ENCODE peak calls at places on chromosomes 1 and 21, in ten cellular contexts. One of them, this sample, is unnamed.

GRCh38 chr1:89607888-89608626 is 24.9 kb upstream of the LRRC8C start:
- DNase-seq in H54: no peak
- DNase-seq in T-cell: peak; percentile 79
- DNase-seq in RPMI8226: no peak
- DNase-seq in AG09309: no peak
- DNase-seq in nephron progenitor cell: no peak
- DNase-seq in HTR-8/SVneo: no peak
- DNase-seq in C1 segment of cervical spinal cord: no peak
- DNase-seq in sciatic nerve: no peak
- DNase-seq in left cardiac atrium: peak; percentile 54
- DNase-seq in this sample: no peak

GRCh38 chr1:7539772-7540175 is 231.3 kb upstream of the VAMP3 start:
- DNase-seq in H54: no peak
- DNase-seq in T-cell: no peak
- DNase-seq in RPMI8226: peak; percentile 74
- DNase-seq in AG09309: no peak
- DNase-seq in nephron progenitor cell: peak; percentile 59
- DNase-seq in HTR-8/SVneo: no peak
- DNase-seq in C1 segment of cervical spinal cord: peak; percentile 6
- DNase-seq in sciatic nerve: no peak
- DNase-seq in left cardiac atrium: no peak
- DNase-seq in this sample: peak; percentile 44

GRCh38 chr1:164240081-164240480 is 318.9 kb upstream of the PBX1 start:
- DNase-seq in H54: no peak
- DNase-seq in T-cell: no peak
- DNase-seq in RPMI8226: peak; percentile 31
- DNase-seq in AG09309: no peak
- DNase-seq in nephron progenitor cell: no peak
- DNase-seq in HTR-8/SVneo: no peak
- DNase-seq in C1 segment of cervical spinal cord: no peak
- DNase-seq in sciatic nerve: no peak
- DNase-seq in left cardiac atrium: no peak
- DNase-seq in this sample: peak; percentile 5

GRCh38 chr1:16992102-16992501 is 11.7 kb upstream of the MFAP2 start:
- DNase-seq in H54: no peak
- DNase-seq in T-cell: no peak
- DNase-seq in RPMI8226: no peak
- DNase-seq in AG09309: no peak
- DNase-seq in nephron progenitor cell: no peak
- DNase-seq in HTR-8/SVneo: no peak
- DNase-seq in C1 segment of cervical spinal cord: no peak
- DNase-seq in sciatic nerve: no peak
- DNase-seq in left cardiac atrium: no peak
- DNase-seq in this sample: no peak

GRCh38 chr1:220044683-220045355 is 1.5 kb downstream of the EPRS1 start:
- DNase-seq in H54: no peak
- DNase-seq in T-cell: no peak
- DNase-seq in RPMI8226: no peak
- DNase-seq in AG09309: no peak
- DNase-seq in nephron progenitor cell: no peak
- DNase-seq in HTR-8/SVneo: no peak
- DNase-seq in C1 segment of cervical spinal cord: no peak
- DNase-seq in sciatic nerve: no peak
- DNase-seq in left cardiac atrium: no peak
- DNase-seq in this sample: no peak

GRCh38 chr1:69862906-69863305 is 295.2 kb downstream of the LRRC7 start:
- DNase-seq in H54: no peak
- DNase-seq in T-cell: no peak
- DNase-seq in RPMI8226: no peak
- DNase-seq in AG09309: no peak
- DNase-seq in nephron progenitor cell: no peak
- DNase-seq in HTR-8/SVneo: no peak
- DNase-seq in C1 segment of cervical spinal cord: no peak
- DNase-seq in sciatic nerve: no peak
- DNase-seq in left cardiac atrium: no peak
- DNase-seq in this sample: no peak

GRCh38 chr1:39130297-39130696 is 74.2 kb upstream of the MACF1 start:
- DNase-seq in H54: peak; percentile 63
- DNase-seq in T-cell: no peak
- DNase-seq in RPMI8226: no peak
- DNase-seq in AG09309: peak; percentile 76
- DNase-seq in nephron progenitor cell: no peak
- DNase-seq in HTR-8/SVneo: no peak
- DNase-seq in C1 segment of cervical spinal cord: no peak
- DNase-seq in sciatic nerve: no peak
- DNase-seq in left cardiac atrium: no peak
- DNase-seq in this sample: no peak

GRCh38 chr1:154351363-154352068 is 26.2 kb downstream of the ATP8B2 start:
- DNase-seq in H54: no peak
- DNase-seq in T-cell: no peak
- DNase-seq in RPMI8226: no peak
- DNase-seq in AG09309: no peak
- DNase-seq in nephron progenitor cell: no peak
- DNase-seq in HTR-8/SVneo: no peak
- DNase-seq in C1 segment of cervical spinal cord: no peak
- DNase-seq in sciatic nerve: no peak
- DNase-seq in left cardiac atrium: no peak
- DNase-seq in this sample: no peak

GRCh38 chr21:34367320-34367935 is 3.6 kb downstream of the KCNE2 start:
- DNase-seq in H54: peak; percentile 61
- DNase-seq in T-cell: peak; percentile 38
- DNase-seq in RPMI8226: peak; percentile 76
- DNase-seq in AG09309: peak; percentile 83
- DNase-seq in nephron progenitor cell: peak; percentile 44
- DNase-seq in HTR-8/SVneo: peak; percentile 66
- DNase-seq in C1 segment of cervical spinal cord: no peak
- DNase-seq in sciatic nerve: peak; percentile 60
- DNase-seq in left cardiac atrium: no peak
- DNase-seq in this sample: peak; percentile 80

GRCh38 chr1:192668434-192668983 is 32.6 kb downstream of the RGS13 start:
- DNase-seq in H54: no peak
- DNase-seq in T-cell: no peak
- DNase-seq in RPMI8226: no peak
- DNase-seq in AG09309: no peak
- DNase-seq in nephron progenitor cell: no peak
- DNase-seq in HTR-8/SVneo: no peak
- DNase-seq in C1 segment of cervical spinal cord: no peak
- DNase-seq in sciatic nerve: no peak
- DNase-seq in left cardiac atrium: no peak
- DNase-seq in this sample: peak; percentile 27

GRCh38 chr1:108600504-108600903 is 40.6 kb downstream of the EEIG2 start:
- DNase-seq in H54: no peak
- DNase-seq in T-cell: no peak
- DNase-seq in RPMI8226: no peak
- DNase-seq in AG09309: no peak
- DNase-seq in nephron progenitor cell: no peak
- DNase-seq in HTR-8/SVneo: no peak
- DNase-seq in C1 segment of cervical spinal cord: no peak
- DNase-seq in sciatic nerve: no peak
- DNase-seq in left cardiac atrium: no peak
- DNase-seq in this sample: no peak

GRCh38 chr1:1306661-1307260 is 969 bp downstream of the ACAP3 start:
- DNase-seq in H54: no peak
- DNase-seq in T-cell: no peak
- DNase-seq in RPMI8226: peak; percentile 52
- DNase-seq in AG09309: no peak
- DNase-seq in nephron progenitor cell: no peak
- DNase-seq in HTR-8/SVneo: no peak
- DNase-seq in C1 segment of cervical spinal cord: no peak
- DNase-seq in sciatic nerve: no peak
- DNase-seq in left cardiac atrium: no peak
- DNase-seq in this sample: no peak

GRCh38 chr1:3017440-3018050 is 3.7 kb upstream of the ACTRT2 start:
- DNase-seq in H54: no peak
- DNase-seq in T-cell: no peak
- DNase-seq in RPMI8226: no peak
- DNase-seq in AG09309: no peak
- DNase-seq in nephron progenitor cell: no peak
- DNase-seq in HTR-8/SVneo: no peak
- DNase-seq in C1 segment of cervical spinal cord: no peak
- DNase-seq in sciatic nerve: no peak
- DNase-seq in left cardiac atrium: no peak
- DNase-seq in this sample: no peak

GRCh38 chr1:26910343-26911160 is 3.2 kb downstream of the NR0B2 start:
- DNase-seq in H54: no peak
- DNase-seq in T-cell: no peak
- DNase-seq in RPMI8226: no peak
- DNase-seq in AG09309: no peak
- DNase-seq in nephron progenitor cell: no peak
- DNase-seq in HTR-8/SVneo: no peak
- DNase-seq in C1 segment of cervical spinal cord: no peak
- DNase-seq in sciatic nerve: no peak
- DNase-seq in left cardiac atrium: no peak
- DNase-seq in this sample: no peak

GRCh38 chr1:212565079-212565478 is 43.5 kb upstream of the ATF3 start:
- DNase-seq in H54: no peak
- DNase-seq in T-cell: no peak
- DNase-seq in RPMI8226: no peak
- DNase-seq in AG09309: no peak
- DNase-seq in nephron progenitor cell: no peak
- DNase-seq in HTR-8/SVneo: no peak
- DNase-seq in C1 segment of cervical spinal cord: no peak
- DNase-seq in sciatic nerve: no peak
- DNase-seq in left cardiac atrium: no peak
- DNase-seq in this sample: no peak

GRCh38 chr1:105436589-105437259 is 1619.8 kb upstream of the PRMT6 start:
- DNase-seq in H54: no peak
- DNase-seq in T-cell: no peak
- DNase-seq in RPMI8226: no peak
- DNase-seq in AG09309: no peak
- DNase-seq in nephron progenitor cell: no peak
- DNase-seq in HTR-8/SVneo: no peak
- DNase-seq in C1 segment of cervical spinal cord: no peak
- DNase-seq in sciatic nerve: no peak
- DNase-seq in left cardiac atrium: no peak
- DNase-seq in this sample: no peak

GRCh38 chr1:119674110-119674509 is 26.0 kb upstream of the ZNF697 start:
- DNase-seq in H54: no peak
- DNase-seq in T-cell: no peak
- DNase-seq in RPMI8226: no peak
- DNase-seq in AG09309: no peak
- DNase-seq in nephron progenitor cell: no peak
- DNase-seq in HTR-8/SVneo: peak; percentile 5
- DNase-seq in C1 segment of cervical spinal cord: no peak
- DNase-seq in sciatic nerve: no peak
- DNase-seq in left cardiac atrium: no peak
- DNase-seq in this sample: peak; percentile 98

GRCh38 chr1:229407206-229408026 is 26.5 kb downstream of the ACTA1 start:
- DNase-seq in H54: no peak
- DNase-seq in T-cell: no peak
- DNase-seq in RPMI8226: no peak
- DNase-seq in AG09309: no peak
- DNase-seq in nephron progenitor cell: peak; percentile 45
- DNase-seq in HTR-8/SVneo: no peak
- DNase-seq in C1 segment of cervical spinal cord: no peak
- DNase-seq in sciatic nerve: no peak
- DNase-seq in left cardiac atrium: no peak
- DNase-seq in this sample: no peak

GRCh38 chr1:202304370-202304769 is 37.4 kb downstream of the UBE2T start:
- DNase-seq in H54: no peak
- DNase-seq in T-cell: no peak
- DNase-seq in RPMI8226: no peak
- DNase-seq in AG09309: no peak
- DNase-seq in nephron progenitor cell: no peak
- DNase-seq in HTR-8/SVneo: no peak
- DNase-seq in C1 segment of cervical spinal cord: peak; percentile 14
- DNase-seq in sciatic nerve: no peak
- DNase-seq in left cardiac atrium: peak; percentile 36
- DNase-seq in this sample: no peak

GRCh38 chr1:41492341-41492848 is 7.9 kb upstream of the EDN2 start:
- DNase-seq in H54: no peak
- DNase-seq in T-cell: no peak
- DNase-seq in RPMI8226: peak; percentile 83
- DNase-seq in AG09309: no peak
- DNase-seq in nephron progenitor cell: no peak
- DNase-seq in HTR-8/SVneo: no peak
- DNase-seq in C1 segment of cervical spinal cord: no peak
- DNase-seq in sciatic nerve: no peak
- DNase-seq in left cardiac atrium: no peak
- DNase-seq in this sample: peak; percentile 61

GRCh38 chr21:44710294-44710665 is 1.1 kb downstream of the TSPEAR start:
- DNase-seq in H54: no peak
- DNase-seq in T-cell: no peak
- DNase-seq in RPMI8226: no peak
- DNase-seq in AG09309: no peak
- DNase-seq in nephron progenitor cell: no peak
- DNase-seq in HTR-8/SVneo: no peak
- DNase-seq in C1 segment of cervical spinal cord: no peak
- DNase-seq in sciatic nerve: peak; percentile 54
- DNase-seq in left cardiac atrium: no peak
- DNase-seq in this sample: no peak

GRCh38 chr1:222582099-222582774 is 7.5 kb downstream of the TAF1A start:
- DNase-seq in H54: peak; percentile 12
- DNase-seq in T-cell: no peak
- DNase-seq in RPMI8226: no peak
- DNase-seq in AG09309: no peak
- DNase-seq in nephron progenitor cell: no peak
- DNase-seq in HTR-8/SVneo: peak; percentile 41
- DNase-seq in C1 segment of cervical spinal cord: no peak
- DNase-seq in sciatic nerve: no peak
- DNase-seq in left cardiac atrium: no peak
- DNase-seq in this sample: no peak

GRCh38 chr1:119653839-119654170 is 5.7 kb upstream of the ZNF697 start:
- DNase-seq in H54: no peak
- DNase-seq in T-cell: no peak
- DNase-seq in RPMI8226: no peak
- DNase-seq in AG09309: peak; percentile 43
- DNase-seq in nephron progenitor cell: no peak
- DNase-seq in HTR-8/SVneo: no peak
- DNase-seq in C1 segment of cervical spinal cord: no peak
- DNase-seq in sciatic nerve: no peak
- DNase-seq in left cardiac atrium: no peak
- DNase-seq in this sample: no peak

GRCh38 chr1:235093685-235094592 is 34.7 kb downstream of the TOMM20 start:
- DNase-seq in H54: no peak
- DNase-seq in T-cell: peak; percentile 80
- DNase-seq in RPMI8226: peak; percentile 84
- DNase-seq in AG09309: no peak
- DNase-seq in nephron progenitor cell: peak; percentile 86
- DNase-seq in HTR-8/SVneo: peak; percentile 79
- DNase-seq in C1 segment of cervical spinal cord: peak; percentile 46
- DNase-seq in sciatic nerve: peak; percentile 89
- DNase-seq in left cardiac atrium: peak; percentile 83
- DNase-seq in this sample: peak; percentile 79

GRCh38 chr1:77282187-77282865 is 507 bp downstream of the AK5 start:
- DNase-seq in H54: peak; percentile 61
- DNase-seq in T-cell: peak; percentile 32
- DNase-seq in RPMI8226: no peak
- DNase-seq in AG09309: no peak
- DNase-seq in nephron progenitor cell: peak; percentile 49
- DNase-seq in HTR-8/SVneo: peak; percentile 19
- DNase-seq in C1 segment of cervical spinal cord: no peak
- DNase-seq in sciatic nerve: peak; percentile 59
- DNase-seq in left cardiac atrium: peak; percentile 22
- DNase-seq in this sample: peak; percentile 20

GRCh38 chr1:30734106-30734505 is 10.7 kb upstream of the MATN1 start:
- DNase-seq in H54: no peak
- DNase-seq in T-cell: no peak
- DNase-seq in RPMI8226: no peak
- DNase-seq in AG09309: no peak
- DNase-seq in nephron progenitor cell: no peak
- DNase-seq in HTR-8/SVneo: no peak
- DNase-seq in C1 segment of cervical spinal cord: no peak
- DNase-seq in sciatic nerve: no peak
- DNase-seq in left cardiac atrium: no peak
- DNase-seq in this sample: no peak

GRCh38 chr1:42926235-42926869 is 32.3 kb downstream of the SLC2A1 start:
- DNase-seq in H54: no peak
- DNase-seq in T-cell: no peak
- DNase-seq in RPMI8226: no peak
- DNase-seq in AG09309: no peak
- DNase-seq in nephron progenitor cell: no peak
- DNase-seq in HTR-8/SVneo: no peak
- DNase-seq in C1 segment of cervical spinal cord: no peak
- DNase-seq in sciatic nerve: no peak
- DNase-seq in left cardiac atrium: no peak
- DNase-seq in this sample: no peak

GRCh38 chr1:201495447-201496295 is 11.3 kb downstream of the CSRP1 start:
- DNase-seq in H54: no peak
- DNase-seq in T-cell: no peak
- DNase-seq in RPMI8226: no peak
- DNase-seq in AG09309: no peak
- DNase-seq in nephron progenitor cell: peak; percentile 33
- DNase-seq in HTR-8/SVneo: no peak
- DNase-seq in C1 segment of cervical spinal cord: peak; percentile 26
- DNase-seq in sciatic nerve: peak; percentile 86
- DNase-seq in left cardiac atrium: peak; percentile 77
- DNase-seq in this sample: no peak